ENCODE peak calls at places on chromosome 14, in seven cellular contexts. J, W, L, N, O, B and F are unnamed samples.
A peak's percentile ranks its signal among the peaks of the same experiment; 100 is the strongest.

GRCh38 chr14:100405752-100406455 is 82.8 kb downstream of the SLC25A47 start:
- DNase-seq in J (no peak), W (no peak), L (no peak), N (no peak), O (no peak), B (no peak), F (no peak)

GRCh38 chr14:69612014-69612758 is 790 bp downstream of the SUSD6 start:
- DNase-seq in J (peak; percentile 44), W (peak; percentile 38), L (peak; percentile 55), N (peak; percentile 33), O (peak; percentile 13), B (peak; percentile 23), F (peak; percentile 57)

GRCh38 chr14:51073751-51074150 is 21.2 kb downstream of the TRIM9 start:
- DNase-seq in J (peak; percentile 26), W (no peak), L (no peak), N (no peak), O (no peak), B (no peak), F (no peak)

GRCh38 chr14:24986206-24986893 is 63.6 kb downstream of the STXBP6 start:
- DNase-seq in J (no peak), W (peak; percentile 28), L (no peak), N (no peak), O (no peak), B (no peak), F (no peak)

GRCh38 chr14:94381149-94382030 is 7.0 kb downstream of the SERPINA1 start:
- DNase-seq in J (no peak), W (no peak), L (no peak), N (no peak), O (no peak), B (no peak), F (no peak)

GRCh38 chr14:73742520-73743238 is 28.5 kb upstream of the PNMA1 start:
- DNase-seq in J (no peak), W (no peak), L (no peak), N (no peak), O (no peak), B (no peak), F (no peak)

GRCh38 chr14:47194051-47194450 is 481.4 kb downstream of the MDGA2 start:
- DNase-seq in J (no peak), W (no peak), L (peak; percentile 50), N (no peak), O (no peak), B (no peak), F (no peak)

GRCh38 chr14:80549141-80549540 is 337.8 kb upstream of the DIO2 start:
- DNase-seq in J (no peak), W (no peak), L (no peak), N (no peak), O (no peak), B (no peak), F (no peak)

GRCh38 chr14:93538411-93538810 is 107.7 kb downstream of the UNC79 start:
- DNase-seq in J (no peak), W (no peak), L (peak; percentile 46), N (peak; percentile 20), O (no peak), B (peak; percentile 2), F (no peak)

GRCh38 chr14:68285421-68286179 is 466.0 kb downstream of the RAD51B start:
- DNase-seq in J (no peak), W (no peak), L (no peak), N (no peak), O (no peak), B (no peak), F (no peak)

GRCh38 chr14:94122438-94122837 is 7.0 kb downstream of the IFI27L2 start:
- DNase-seq in J (no peak), W (no peak), L (no peak), N (no peak), O (no peak), B (no peak), F (no peak)

GRCh38 chr14:79693935-79694334 is 517.4 kb downstream of the DIO2 start:
- DNase-seq in J (no peak), W (no peak), L (no peak), N (no peak), O (no peak), B (no peak), F (no peak)

GRCh38 chr14:54640480-54640879 is 73.6 kb downstream of the SAMD4A start:
- DNase-seq in J (no peak), W (no peak), L (no peak), N (no peak), O (no peak), B (no peak), F (no peak)

GRCh38 chr14:34792593-34792992 is 78.2 kb upstream of the CFL2 start:
- DNase-seq in J (no peak), W (no peak), L (no peak), N (no peak), O (no peak), B (no peak), F (no peak)

GRCh38 chr14:70698288-70698687 is 56.6 kb downstream of the TTC9 start:
- DNase-seq in J (no peak), W (peak; percentile 19), L (no peak), N (peak; percentile 57), O (peak; percentile 25), B (peak; percentile 19), F (no peak)

GRCh38 chr14:102942069-102942468 is 19.6 kb downstream of the AMN start:
- DNase-seq in J (no peak), W (no peak), L (no peak), N (no peak), O (no peak), B (no peak), F (no peak)

GRCh38 chr14:89420502-89420901 is 3.5 kb upstream of the FOXN3 start:
- DNase-seq in J (no peak), W (no peak), L (no peak), N (no peak), O (no peak), B (no peak), F (no peak)

GRCh38 chr14:95260537-95261440 is 58.9 kb downstream of the CLMN start:
- DNase-seq in J (no peak), W (peak; percentile 32), L (peak; percentile 83), N (no peak), O (no peak), B (peak; percentile 39), F (no peak)

GRCh38 chr14:42665083-42665482 is 1058.4 kb downstream of the LRFN5 start:
- DNase-seq in J (no peak), W (no peak), L (peak; percentile 16), N (no peak), O (no peak), B (no peak), F (no peak)

DNA sequence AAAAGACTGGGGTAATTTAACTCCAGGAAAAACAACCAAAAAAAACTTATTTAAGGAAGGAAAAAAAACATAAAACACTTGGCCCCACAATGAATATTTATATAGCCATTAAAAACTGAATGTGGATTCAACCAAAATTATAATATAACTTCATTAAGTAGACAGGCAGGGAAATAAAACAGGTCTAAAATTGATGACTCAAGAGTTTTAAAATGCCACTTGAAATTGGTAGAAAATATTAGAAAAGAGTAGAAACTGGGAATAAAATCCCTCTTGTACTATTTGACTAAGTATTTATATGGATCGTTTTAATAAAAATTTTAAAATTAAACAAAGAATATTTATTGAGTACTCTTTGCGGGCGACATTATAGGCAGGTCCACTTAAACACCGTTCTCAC is 28.8 kb downstream of the RPS6KA5 start:
- DNase-seq in J (no peak), W (no peak), L (no peak), N (no peak), O (no peak), B (no peak), F (no peak)
- H3K4me1 ChIP-seq in J (no peaks in the 10 kb centered on the region), W (peaks cover 7% of the 10 kb centered on the region), L (peaks cover 33% of the 10 kb centered on the region), N (no peaks in the 10 kb centered on the region), O (peaks cover 4% of the 10 kb centered on the region), B (no peaks in the 10 kb centered on the region), F (peaks cover 12% of the 10 kb centered on the region)

GRCh38 chr14:104685216-104685997 is 4.0 kb upstream of the INF2 start:
- DNase-seq in J (no peak), W (no peak), L (no peak), N (no peak), O (no peak), B (no peak), F (peak; percentile 10)
- TF ChIP-seq CTCF in J (no peak), W (no peak), L (no peak), N (peak; percentile 37), O (no peak), B (peak; percentile 9), F (no peak)

DNA sequence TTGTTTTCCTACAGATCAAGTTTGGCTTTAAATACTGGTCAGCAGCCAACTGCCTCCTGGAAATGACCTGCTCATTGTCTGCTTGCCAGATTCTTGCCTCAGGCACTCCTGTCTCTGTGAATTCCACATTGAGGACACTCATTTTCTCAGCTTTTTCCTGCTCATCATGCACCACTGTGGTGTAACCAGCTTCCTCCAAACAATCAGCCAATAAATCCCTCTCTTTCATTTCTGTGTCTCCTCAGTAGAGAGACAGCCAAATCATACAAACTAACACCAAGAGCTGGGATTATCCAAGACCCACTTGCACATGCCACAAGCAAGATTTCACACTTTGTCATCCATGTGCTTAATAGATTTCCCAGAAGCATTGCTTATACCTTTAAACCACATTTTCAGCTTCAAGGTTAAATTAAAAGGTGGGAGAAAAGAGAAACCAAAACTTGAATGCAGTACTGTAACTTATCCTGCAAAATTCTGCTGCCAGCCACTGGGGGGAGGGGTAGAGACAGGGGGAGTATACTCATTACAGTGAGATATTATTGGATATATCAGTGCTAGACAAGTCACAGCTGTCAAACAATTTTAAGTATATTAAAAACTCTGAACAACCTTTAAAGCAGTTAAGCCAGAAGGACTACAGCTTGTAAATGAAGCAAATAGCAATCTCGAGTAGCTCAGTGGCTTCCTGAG is 105.0 kb downstream of the PPP2R5E start:
- DNase-seq in J (peak; percentile 83), W (peak; percentile 38), L (peak; percentile 37), N (peak; percentile 14), O (peak; percentile 66), B (peak; percentile 92), F (peak; percentile 33)
- H3K4me1 ChIP-seq in J (peaks cover 39% of the 10 kb centered on the region), W (peaks cover 79% of the 10 kb centered on the region), L (peaks cover 25% of the 10 kb centered on the region), N (no peaks in the 10 kb centered on the region), O (peaks cover 30% of the 10 kb centered on the region), B (peaks cover 10% of the 10 kb centered on the region), F (peaks cover 57% of the 10 kb centered on the region)

DNA sequence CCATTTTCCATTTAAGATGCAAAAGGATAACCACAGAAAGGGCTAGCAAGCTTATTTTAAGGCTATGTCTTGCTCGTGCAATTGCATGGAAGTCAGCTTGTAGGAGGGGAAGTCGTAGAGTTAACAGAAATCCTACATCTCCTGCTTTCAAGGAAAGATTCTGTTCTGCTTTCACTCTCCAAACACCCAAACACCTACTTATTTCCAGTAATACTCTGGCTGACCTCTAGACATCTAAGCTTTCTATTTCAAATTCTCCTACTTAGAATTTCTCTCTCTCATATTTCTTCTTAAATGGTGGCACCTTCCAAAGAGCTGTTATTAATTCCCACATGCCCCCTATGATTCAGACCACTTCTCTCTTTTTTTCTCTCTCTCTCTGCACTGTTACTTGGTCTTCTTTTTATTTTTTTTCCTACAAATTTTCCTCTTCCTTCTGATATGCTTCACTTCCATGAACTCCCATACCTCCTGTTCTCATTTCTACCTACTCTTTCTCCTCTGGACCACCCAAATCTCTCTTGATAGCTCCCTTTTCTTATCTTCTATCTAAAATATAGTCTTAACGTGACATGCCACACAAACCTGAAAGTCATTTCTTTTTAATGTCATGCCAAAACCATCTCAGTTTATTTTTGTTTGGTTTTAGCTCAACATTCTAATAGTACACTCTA is 90.8 kb downstream of the RPS6KA5 start:
- DNase-seq in J (no peak), W (no peak), L (no peak), N (no peak), O (no peak), B (no peak), F (no peak)
- TF ChIP-seq CTCF in J (no peak), W (no peak), L (no peak), N (no peak), O (no peak), B (no peak), F (no peak)